ENCODE peak calls at places on chromosomes 7 and 10, in ten cellular contexts. U, Y, Z, K, A, W, G, E, J and B are unnamed samples.

GRCh38 chr7:130491841-130492518 is at the start of gene MEST:
- DNase-seq in U (peak; percentile 42), W (no peak), G (no peak), K (no peak), A (no peak), Y (peak; percentile 28), Z (no peak), E (no peak), J (no peak), B (peak; percentile 48)

GRCh38 chr7:25762511-25763119 is 389.4 kb upstream of the NFE2L3 start:
- DNase-seq in U (no peak), E (no peak), J (no peak), W (no peak), G (no peak), K (no peak), Y (no peak), A (no peak), Z (no peak), B (no peak)

GRCh38 chr10:129924375-129925085 is 39.5 kb downstream of the EBF3 start:
- DNase-seq in G (no peak), Y (no peak), E (no peak), U (no peak), W (no peak), A (no peak), Z (no peak), K (no peak), J (no peak), B (no peak)

GRCh38 chr10:50469288-50469687 is 154.5 kb downstream of the SGMS1 start:
- DNase-seq in U (no peak), E (no peak), Z (no peak), K (peak; percentile 7), Y (no peak), G (no peak), A (no peak), W (no peak), J (peak; percentile 17), B (no peak)

GRCh38 chr7:68063171-68063570 is 1066.5 kb downstream of the TYW1 start:
- DNase-seq in A (peak; percentile 60), K (no peak), U (peak; percentile 8), G (no peak), Z (peak; percentile 3), J (no peak), Y (peak; percentile 3), W (no peak), E (no peak), B (no peak)

GRCh38 chr7:1300206-1300605 is 67.5 kb downstream of the UNCX start:
- DNase-seq in J (no peak), Y (no peak), U (no peak), E (no peak), Z (no peak), K (no peak), A (no peak), G (no peak), W (no peak), B (no peak)

GRCh38 chr10:6384031-6384430 is 181.3 kb downstream of the PFKFB3 start:
- DNase-seq in G (no peak), J (no peak), E (no peak), K (no peak), Y (no peak), W (no peak), U (no peak), A (no peak), Z (no peak), B (no peak)

GRCh38 chr10:97596101-97597055 is 6.9 kb downstream of the C10orf62 start:
- DNase-seq in Z (no peak), A (no peak), Y (no peak), G (no peak), E (no peak), J (peak; percentile 89), W (no peak), K (peak; percentile 76), U (no peak), B (no peak)

GRCh38 chr7:121302214-121302745 is 26.5 kb upstream of the WNT16 start:
- DNase-seq in G (no peak), U (no peak), E (no peak), A (no peak), Z (no peak), K (peak; percentile 83), W (no peak), J (peak; percentile 79), Y (no peak), B (no peak)

GRCh38 chr10:96275685-96276418 is 4.5 kb upstream of the BLNK start:
- DNase-seq in Y (peak; percentile 86), G (no peak), W (no peak), K (no peak), E (no peak), A (no peak), U (no peak), J (no peak), Z (no peak), B (no peak)

GRCh38 chr10:125679436-125679835 is 3.5 kb downstream of the TEX36 start:
- DNase-seq in U (no peak), K (no peak), Z (no peak), Y (no peak), E (no peak), J (no peak), G (no peak), A (no peak), W (no peak), B (no peak)

GRCh38 chr7:157432541-157432956 is 95.7 kb downstream of the DNAJB6 start:
- DNase-seq in J (peak; percentile 61), Z (no peak), E (no peak), Y (peak; percentile 8), W (no peak), G (peak; percentile 55), A (no peak), U (peak; percentile 67), K (peak; percentile 55), B (peak; percentile 61)

GRCh38 chr7:155213385-155213784 is 84.3 kb upstream of the INSIG1 start:
- DNase-seq in W (no peak), A (no peak), Y (no peak), Z (no peak), G (no peak), J (peak; percentile 79), K (peak; percentile 75), U (no peak), E (no peak), B (no peak)

GRCh38 chr10:81570878-81571794 is 303.9 kb upstream of the NRG3 start:
- DNase-seq in A (no peak), E (no peak), Z (no peak), U (no peak), G (no peak), W (no peak), J (no peak), K (no peak), Y (no peak), B (no peak)